ENCODE peak calls at places on chromosome 22, in seven cellular contexts. L, B, V, X, R, Z and T are unnamed samples.

GRCh38 chr22:23499845-23500500 is 80.1 kb downstream of the IGLL1 start:
- DNase-seq in R (no peak), L (no peak), X (no peak), Z (peak), V (no peak), B (no peak), T (no peak)

GRCh38 chr22:23908561-23909205 is 14.5 kb downstream of the MIF start:
- DNase-seq in B (no peak), R (no peak), Z (peak), L (no peak), X (no peak), V (no peak), T (no peak)

GRCh38 chr22:25744694-25745093 is 2.7 kb downstream of the MYO18B start:
- DNase-seq in B (no peak), R (no peak), V (no peak), Z (no peak), X (no peak), L (no peak), T (no peak)

GRCh38 chr22:48240165-48240934 is 1477.9 kb downstream of the TBC1D22A start:
- DNase-seq in L (no peak), B (no peak), V (peak), X (no peak), R (no peak), Z (no peak), T (no peak)

GRCh38 chr22:17945851-17946690 is 78.3 kb downstream of the MICAL3 start:
- DNase-seq in X (peak), L (no peak), V (no peak), Z (no peak), B (no peak), R (peak), T (no peak)

GRCh38 chr22:27844656-27845602 is 43.4 kb upstream of the MN1 start:
- DNase-seq in X (no peak), Z (no peak), L (no peak), V (no peak), R (peak), B (no peak), T (no peak)

GRCh38 chr22:44895296-44896055 is 114.3 kb downstream of the PHF21B start:
- DNase-seq in Z (no peak), X (no peak), V (no peak), L (no peak), R (peak), B (no peak), T (no peak)

GRCh38 chr22:46390652-46391301 is 55.3 kb downstream of the TRMU start:
- DNase-seq in V (no peak), B (peak), R (no peak), X (no peak), L (no peak), Z (peak), T (peak)

GRCh38 chr22:44567846-44568493 is 69.9 kb upstream of the RTL6 start:
- DNase-seq in V (no peak), X (peak), Z (peak), R (peak), B (peak), L (no peak), T (peak)